ENCODE peak calls at places on chromosome 20, in six cellular contexts. One of them, this sample, is unnamed.

GRCh38 chr20:59006864-59007757 is at the start of gene CTSZ:
- DNase-seq in breast epithelium: peak; percentile 67
- DNase-seq in fibroblast of mammary gland: peak; percentile 14
- DNase-seq in T-helper 9 cell: peak; percentile 35
- DNase-seq in CD8-positive, alpha-beta T cell: peak; percentile 35
- DNase-seq in cardiac septum: peak; percentile 86
- DNase-seq in this sample: peak; percentile 95

GRCh38 chr20:49267327-49267726 is 10.5 kb downstream of the ZNFX1 start:
- DNase-seq in breast epithelium: no peak
- DNase-seq in fibroblast of mammary gland: no peak
- DNase-seq in T-helper 9 cell: no peak
- DNase-seq in CD8-positive, alpha-beta T cell: no peak
- DNase-seq in cardiac septum: no peak
- DNase-seq in this sample: no peak

GRCh38 chr20:37781626-37782025 is 87.8 kb downstream of the CTNNBL1 start:
- DNase-seq in breast epithelium: no peak
- DNase-seq in fibroblast of mammary gland: peak; percentile 23
- DNase-seq in T-helper 9 cell: no peak
- DNase-seq in CD8-positive, alpha-beta T cell: no peak
- DNase-seq in cardiac septum: no peak
- DNase-seq in this sample: no peak

GRCh38 chr20:270517-270916 is 13.0 kb downstream of the DEFB132 start:
- DNase-seq in breast epithelium: no peak
- DNase-seq in fibroblast of mammary gland: no peak
- DNase-seq in T-helper 9 cell: no peak
- DNase-seq in CD8-positive, alpha-beta T cell: no peak
- DNase-seq in cardiac septum: no peak
- DNase-seq in this sample: no peak

GRCh38 chr20:24135786-24136185 is 147.2 kb upstream of the GGTLC1 start:
- DNase-seq in breast epithelium: no peak
- DNase-seq in fibroblast of mammary gland: no peak
- DNase-seq in T-helper 9 cell: no peak
- DNase-seq in CD8-positive, alpha-beta T cell: no peak
- DNase-seq in cardiac septum: no peak
- DNase-seq in this sample: no peak

GRCh38 chr20:13515291-13515690 is 123.4 kb downstream of the TASP1 start:
- DNase-seq in breast epithelium: no peak
- DNase-seq in fibroblast of mammary gland: peak; percentile 72
- DNase-seq in T-helper 9 cell: no peak
- DNase-seq in CD8-positive, alpha-beta T cell: no peak
- DNase-seq in cardiac septum: no peak
- DNase-seq in this sample: no peak

GRCh38 chr20:23634985-23635767 is 2.6 kb downstream of the CST3 start:
- DNase-seq in breast epithelium: peak; percentile 66
- DNase-seq in fibroblast of mammary gland: peak; percentile 59
- DNase-seq in T-helper 9 cell: no peak
- DNase-seq in CD8-positive, alpha-beta T cell: no peak
- DNase-seq in cardiac septum: no peak
- DNase-seq in this sample: no peak

GRCh38 chr20:40691566-40692239 is 2.7 kb upstream of the MAFB start:
- DNase-seq in breast epithelium: no peak
- DNase-seq in fibroblast of mammary gland: no peak
- DNase-seq in T-helper 9 cell: no peak
- DNase-seq in CD8-positive, alpha-beta T cell: no peak
- DNase-seq in cardiac septum: peak; percentile 71
- DNase-seq in this sample: no peak

GRCh38 chr20:41437836-41438235 is 71.2 kb upstream of the EMILIN3 start:
- DNase-seq in breast epithelium: no peak
- DNase-seq in fibroblast of mammary gland: peak; percentile 70
- DNase-seq in T-helper 9 cell: no peak
- DNase-seq in CD8-positive, alpha-beta T cell: no peak
- DNase-seq in cardiac septum: no peak
- DNase-seq in this sample: no peak

GRCh38 chr20:38168791-38169589 is 3.9 kb upstream of the TGM2 start:
- DNase-seq in breast epithelium: no peak
- DNase-seq in fibroblast of mammary gland: no peak
- DNase-seq in T-helper 9 cell: no peak
- DNase-seq in CD8-positive, alpha-beta T cell: no peak
- DNase-seq in cardiac septum: peak; percentile 86
- DNase-seq in this sample: peak; percentile 78

GRCh38 chr20:12575352-12576095 is 433.2 kb upstream of the SPTLC3 start:
- DNase-seq in breast epithelium: no peak
- DNase-seq in fibroblast of mammary gland: no peak
- DNase-seq in T-helper 9 cell: no peak
- DNase-seq in CD8-positive, alpha-beta T cell: no peak
- DNase-seq in cardiac septum: no peak
- DNase-seq in this sample: no peak

GRCh38 chr20:37723668-37724067 is 29.8 kb downstream of the CTNNBL1 start:
- DNase-seq in breast epithelium: no peak
- DNase-seq in fibroblast of mammary gland: no peak
- DNase-seq in T-helper 9 cell: no peak
- DNase-seq in CD8-positive, alpha-beta T cell: no peak
- DNase-seq in cardiac septum: no peak
- DNase-seq in this sample: no peak

GRCh38 chr20:58457083-58457680 is 58.0 kb downstream of the APCDD1L start:
- DNase-seq in breast epithelium: no peak
- DNase-seq in fibroblast of mammary gland: peak; percentile 93
- DNase-seq in T-helper 9 cell: no peak
- DNase-seq in CD8-positive, alpha-beta T cell: no peak
- DNase-seq in cardiac septum: no peak
- DNase-seq in this sample: no peak

GRCh38 chr20:60050193-60050960 is 92.2 kb downstream of the CDH26 start:
- DNase-seq in breast epithelium: no peak
- DNase-seq in fibroblast of mammary gland: no peak
- DNase-seq in T-helper 9 cell: no peak
- DNase-seq in CD8-positive, alpha-beta T cell: no peak
- DNase-seq in cardiac septum: no peak
- DNase-seq in this sample: no peak

GRCh38 chr20:40749985-40750506 is 61.0 kb upstream of the MAFB start:
- DNase-seq in breast epithelium: no peak
- DNase-seq in fibroblast of mammary gland: peak; percentile 74
- DNase-seq in T-helper 9 cell: no peak
- DNase-seq in CD8-positive, alpha-beta T cell: no peak
- DNase-seq in cardiac septum: no peak
- DNase-seq in this sample: no peak

GRCh38 chr20:4929686-4930397 is 71.5 kb downstream of the SLC23A2 start:
- DNase-seq in breast epithelium: no peak
- DNase-seq in fibroblast of mammary gland: peak; percentile 49
- DNase-seq in T-helper 9 cell: no peak
- DNase-seq in CD8-positive, alpha-beta T cell: no peak
- DNase-seq in cardiac septum: no peak
- DNase-seq in this sample: no peak

GRCh38 chr20:48149887-48150286 is 364.6 kb upstream of the SULF2 start:
- DNase-seq in breast epithelium: no peak
- DNase-seq in fibroblast of mammary gland: no peak
- DNase-seq in T-helper 9 cell: no peak
- DNase-seq in CD8-positive, alpha-beta T cell: no peak
- DNase-seq in cardiac septum: no peak
- DNase-seq in this sample: peak; percentile 9